ENCODE peak calls at places on chromosome 16, in six cellular contexts. One of them, this sample, is unnamed.

GRCh38 chr16:57534881-57535658 is 1.3 kb downstream of the CCDC102A start:
- DNase-seq in effector memory CD8-positive, alpha-beta T cell: no peak
- DNase-seq in H7: peak
- DNase-seq in EL: no peak
- DNase-seq in GM03348: no peak
- DNase-seq in left ventricle myocardium inferior: no peak
- DNase-seq in this sample: no peak

GRCh38 chr16:5065368-5065767 is 388 bp downstream of the C16orf89 start:
- DNase-seq in effector memory CD8-positive, alpha-beta T cell: no peak
- DNase-seq in H7: no peak
- DNase-seq in EL: no peak
- DNase-seq in GM03348: no peak
- DNase-seq in left ventricle myocardium inferior: no peak
- DNase-seq in this sample: no peak

GRCh38 chr16:22386976-22387375 is 12.6 kb upstream of the CDR2 start:
- DNase-seq in effector memory CD8-positive, alpha-beta T cell: no peak
- DNase-seq in H7: no peak
- DNase-seq in EL: peak
- DNase-seq in GM03348: peak
- DNase-seq in left ventricle myocardium inferior: no peak
- DNase-seq in this sample: no peak

GRCh38 chr16:27515874-27516353 is 33.8 kb downstream of the GTF3C1 start:
- DNase-seq in effector memory CD8-positive, alpha-beta T cell: peak
- DNase-seq in H7: peak
- DNase-seq in EL: peak
- DNase-seq in GM03348: peak
- DNase-seq in left ventricle myocardium inferior: no peak
- DNase-seq in this sample: no peak

GRCh38 chr16:55668337-55669281 is 12.8 kb downstream of the SLC6A2 start:
- DNase-seq in effector memory CD8-positive, alpha-beta T cell: no peak
- DNase-seq in H7: no peak
- DNase-seq in EL: peak
- DNase-seq in GM03348: peak
- DNase-seq in left ventricle myocardium inferior: no peak
- DNase-seq in this sample: no peak

GRCh38 chr16:29756654-29757053 is 10.9 kb upstream of the C16orf54 start:
- DNase-seq in effector memory CD8-positive, alpha-beta T cell: no peak
- DNase-seq in H7: no peak
- DNase-seq in EL: no peak
- DNase-seq in GM03348: no peak
- DNase-seq in left ventricle myocardium inferior: no peak
- DNase-seq in this sample: no peak

GRCh38 chr16:73321942-73322341 is 274.0 kb upstream of the ZFHX3 start:
- DNase-seq in effector memory CD8-positive, alpha-beta T cell: no peak
- DNase-seq in H7: no peak
- DNase-seq in EL: no peak
- DNase-seq in GM03348: no peak
- DNase-seq in left ventricle myocardium inferior: no peak
- DNase-seq in this sample: no peak

GRCh38 chr16:49513040-49513439 is 139.4 kb downstream of the C16orf78 start:
- DNase-seq in effector memory CD8-positive, alpha-beta T cell: no peak
- DNase-seq in H7: peak
- DNase-seq in EL: no peak
- DNase-seq in GM03348: no peak
- DNase-seq in left ventricle myocardium inferior: no peak
- DNase-seq in this sample: no peak

GRCh38 chr16:53291757-53292392 is 142.4 kb upstream of the RBL2 start:
- DNase-seq in effector memory CD8-positive, alpha-beta T cell: no peak
- DNase-seq in H7: no peak
- DNase-seq in EL: peak
- DNase-seq in GM03348: peak
- DNase-seq in left ventricle myocardium inferior: no peak
- DNase-seq in this sample: no peak

GRCh38 chr16:56190903-56191806 is at the start of gene GNAO1:
- DNase-seq in effector memory CD8-positive, alpha-beta T cell: peak
- DNase-seq in H7: peak
- DNase-seq in EL: peak
- DNase-seq in GM03348: peak
- DNase-seq in left ventricle myocardium inferior: peak
- DNase-seq in this sample: peak

GRCh38 chr16:75085556-75085955 is 31.0 kb downstream of the LDHD start:
- DNase-seq in effector memory CD8-positive, alpha-beta T cell: no peak
- DNase-seq in H7: no peak
- DNase-seq in EL: no peak
- DNase-seq in GM03348: no peak
- DNase-seq in left ventricle myocardium inferior: no peak
- DNase-seq in this sample: no peak

GRCh38 chr16:69089091-69089912 is 16.2 kb upstream of the HAS3 start:
- DNase-seq in effector memory CD8-positive, alpha-beta T cell: no peak
- DNase-seq in H7: peak
- DNase-seq in EL: no peak
- DNase-seq in GM03348: no peak
- DNase-seq in left ventricle myocardium inferior: no peak
- DNase-seq in this sample: no peak

GRCh38 chr16:72723781-72724180 is 324.1 kb downstream of the ZFHX3 start:
- DNase-seq in effector memory CD8-positive, alpha-beta T cell: no peak
- DNase-seq in H7: no peak
- DNase-seq in EL: peak
- DNase-seq in GM03348: peak
- DNase-seq in left ventricle myocardium inferior: no peak
- DNase-seq in this sample: no peak

GRCh38 chr16:2498531-2499253 is 15.1 kb upstream of the ATP6V0C start:
- DNase-seq in effector memory CD8-positive, alpha-beta T cell: no peak
- DNase-seq in H7: no peak
- DNase-seq in EL: no peak
- DNase-seq in GM03348: no peak
- DNase-seq in left ventricle myocardium inferior: peak
- DNase-seq in this sample: no peak

GRCh38 chr16:23771642-23772041 is 16.8 kb downstream of the CHP2 start:
- DNase-seq in effector memory CD8-positive, alpha-beta T cell: no peak
- DNase-seq in H7: no peak
- DNase-seq in EL: no peak
- DNase-seq in GM03348: no peak
- DNase-seq in left ventricle myocardium inferior: no peak
- DNase-seq in this sample: no peak

GRCh38 chr16:56286819-56287218 is 95.5 kb downstream of the GNAO1 start:
- DNase-seq in effector memory CD8-positive, alpha-beta T cell: no peak
- DNase-seq in H7: no peak
- DNase-seq in EL: peak
- DNase-seq in GM03348: no peak
- DNase-seq in left ventricle myocardium inferior: no peak
- DNase-seq in this sample: no peak

GRCh38 chr16:23557779-23558330 is 328 bp downstream of the UBFD1 start:
- DNase-seq in effector memory CD8-positive, alpha-beta T cell: peak
- DNase-seq in H7: no peak
- DNase-seq in EL: peak
- DNase-seq in GM03348: no peak
- DNase-seq in left ventricle myocardium inferior: no peak
- DNase-seq in this sample: peak

GRCh38 chr16:682493-683395 is 1.4 kb downstream of the JMJD8 start:
- DNase-seq in effector memory CD8-positive, alpha-beta T cell: no peak
- DNase-seq in H7: peak
- DNase-seq in EL: no peak
- DNase-seq in GM03348: no peak
- DNase-seq in left ventricle myocardium inferior: no peak
- DNase-seq in this sample: no peak

GRCh38 chr16:55039511-55039910 is 108.8 kb downstream of the IRX5 start:
- DNase-seq in effector memory CD8-positive, alpha-beta T cell: no peak
- DNase-seq in H7: no peak
- DNase-seq in EL: no peak
- DNase-seq in GM03348: no peak
- DNase-seq in left ventricle myocardium inferior: no peak
- DNase-seq in this sample: no peak

GRCh38 chr16:17194190-17194780 is 276.5 kb downstream of the XYLT1 start:
- DNase-seq in effector memory CD8-positive, alpha-beta T cell: peak
- DNase-seq in H7: peak
- DNase-seq in EL: peak
- DNase-seq in GM03348: peak
- DNase-seq in left ventricle myocardium inferior: peak
- DNase-seq in this sample: peak

GRCh38 chr16:17229766-17230165 is 241.0 kb downstream of the XYLT1 start:
- DNase-seq in effector memory CD8-positive, alpha-beta T cell: no peak
- DNase-seq in H7: no peak
- DNase-seq in EL: peak
- DNase-seq in GM03348: no peak
- DNase-seq in left ventricle myocardium inferior: no peak
- DNase-seq in this sample: no peak

GRCh38 chr16:68287276-68288251 is 23.2 kb downstream of the SLC7A6OS start:
- DNase-seq in effector memory CD8-positive, alpha-beta T cell: no peak
- DNase-seq in H7: no peak
- DNase-seq in EL: peak
- DNase-seq in GM03348: peak
- DNase-seq in left ventricle myocardium inferior: peak
- DNase-seq in this sample: no peak

GRCh38 chr16:65532846-65533245 is 411.0 kb upstream of the CDH11 start:
- DNase-seq in effector memory CD8-positive, alpha-beta T cell: no peak
- DNase-seq in H7: no peak
- DNase-seq in EL: no peak
- DNase-seq in GM03348: no peak
- DNase-seq in left ventricle myocardium inferior: no peak
- DNase-seq in this sample: no peak

GRCh38 chr16:29820271-29820701 is at the start of gene MVP:
- DNase-seq in effector memory CD8-positive, alpha-beta T cell: no peak
- DNase-seq in H7: no peak
- DNase-seq in EL: peak
- DNase-seq in GM03348: peak
- DNase-seq in left ventricle myocardium inferior: peak
- DNase-seq in this sample: peak

GRCh38 chr16:30659507-30660423 is 1.5 kb downstream of the FBRS start:
- DNase-seq in effector memory CD8-positive, alpha-beta T cell: peak
- DNase-seq in H7: peak
- DNase-seq in EL: peak
- DNase-seq in GM03348: peak
- DNase-seq in left ventricle myocardium inferior: no peak
- DNase-seq in this sample: peak

GRCh38 chr16:73017321-73017720 is 30.6 kb downstream of the ZFHX3 start:
- DNase-seq in effector memory CD8-positive, alpha-beta T cell: no peak
- DNase-seq in H7: no peak
- DNase-seq in EL: no peak
- DNase-seq in GM03348: no peak
- DNase-seq in left ventricle myocardium inferior: no peak
- DNase-seq in this sample: no peak

GRCh38 chr16:14322186-14322585 is 251.1 kb downstream of the MRTFB start:
- DNase-seq in effector memory CD8-positive, alpha-beta T cell: no peak
- DNase-seq in H7: no peak
- DNase-seq in EL: no peak
- DNase-seq in GM03348: no peak
- DNase-seq in left ventricle myocardium inferior: no peak
- DNase-seq in this sample: no peak